ENCODE peak calls at places on chromosomes 12 and 14, in nine cellular contexts. V is NCI-H510A; P is GM12865; Z is CD14-positive monocyte; Y is T-helper 1 cell; O is NAMALWA; X is activated CD8-positive, alpha-beta T cell treated with anti-CD3 and anti-CD28 coated beads, Interleukin-2, amount 10 ng/mL, durations not matched to agents 7 days and 5 days; N is HS-5; T is skeletal muscle cell. G is an unnamed sample.

GRCh38 chr14:54338696-54339317 is 58.0 kb upstream of the CDKN3 start:
- DNase-seq in T (no peak), N (no peak), Z (no peak), Y (no peak), P (peak; percentile 34), O (peak; percentile 5), X (no peak), V (no peak), G (no peak)

GRCh38 chr14:68585690-68586089 is 207.2 kb downstream of the ZFP36L1 start:
- DNase-seq in P (no peak), V (no peak), X (no peak), Y (no peak), N (no peak), Z (no peak), T (no peak), O (no peak), G (no peak)

GRCh38 chr12:65532744-65533143 is 254.3 kb downstream of the MSRB3 start:
- DNase-seq in Y (no peak), X (no peak), Z (no peak), T (peak; percentile 86), N (no peak), V (no peak), O (no peak), P (no peak), G (no peak)

GRCh38 chr14:104107611-104108569 is 22.4 kb downstream of the ASPG start:
- DNase-seq in O (no peak), Y (no peak), V (no peak), Z (no peak), P (no peak), T (no peak), X (no peak), N (no peak), G (no peak)

GRCh38 chr14:102457491-102457890 is 52.1 kb downstream of the ANKRD9 start:
- DNase-seq in P (no peak), O (no peak), Y (no peak), T (no peak), V (no peak), N (no peak), X (no peak), Z (no peak), G (no peak)

GRCh38 chr12:106066726-106067325 is 71.9 kb downstream of the NUAK1 start:
- DNase-seq in V (no peak), N (no peak), O (no peak), X (no peak), Y (no peak), P (no peak), Z (no peak), T (no peak), G (no peak)

GRCh38 chr14:62003701-62004100 is 241.5 kb downstream of the SNAPC1 start:
- DNase-seq in X (no peak), Z (no peak), P (no peak), O (no peak), V (no peak), N (no peak), Y (no peak), T (no peak), G (no peak)

GRCh38 chr12:93108958-93109357 is 179.9 kb upstream of the EEA1 start:
- DNase-seq in Z (no peak), N (peak; percentile 26), X (no peak), O (no peak), Y (no peak), V (no peak), P (no peak), T (no peak), G (no peak)

GRCh38 chr14:98018626-98019025 is 1221.4 kb downstream of the VRK1 start:
- DNase-seq in Z (no peak), Y (peak; percentile 41), O (no peak), X (no peak), P (no peak), N (no peak), V (no peak), T (no peak), G (no peak)

GRCh38 chr12:106359620-106360399 is 2.3 kb downstream of the POLR3B start:
- DNase-seq in V (no peak), O (no peak), X (no peak), Z (no peak), Y (no peak), P (no peak), N (no peak), T (no peak), G (no peak)

GRCh38 chr12:14756331-14757143 is 46.7 kb downstream of the WBP11 start:
- DNase-seq in X (no peak), P (no peak), Z (no peak), T (no peak), V (no peak), Y (no peak), N (no peak), O (peak; percentile 49), G (no peak)

GRCh38 chr12:63018273-63018672 is 83.3 kb upstream of the PPM1H start:
- DNase-seq in P (no peak), T (no peak), O (no peak), N (no peak), Z (no peak), V (no peak), Y (no peak), X (no peak), G (no peak)

GRCh38 chr12:4909734-4910501 is at the start of gene KCNA1:
- DNase-seq in P (no peak), Y (no peak), O (no peak), N (no peak), T (no peak), X (no peak), V (no peak), Z (no peak), G (no peak)

GRCh38 chr12:67018105-67018504 is 251.1 kb upstream of the CAND1 start:
- DNase-seq in Z (no peak), P (no peak), V (no peak), O (no peak), X (no peak), Y (no peak), N (no peak), T (no peak), G (no peak)

GRCh38 chr14:61254803-61255526 is 26.2 kb downstream of the TMEM30B start:
- DNase-seq in O (no peak), V (no peak), P (no peak), Y (no peak), T (no peak), Z (no peak), X (no peak), N (no peak), G (no peak)

GRCh38 chr12:127926004-127926403 is 341.0 kb upstream of the TMEM132C start:
- DNase-seq in O (no peak), Y (no peak), Z (no peak), T (no peak), P (no peak), X (no peak), V (peak; percentile 38), N (peak; percentile 4), G (no peak)

GRCh38 chr14:94373708-94374107 is 14.7 kb downstream of the SERPINA1 start:
- DNase-seq in X (no peak), V (no peak), Y (no peak), N (peak; percentile 91), Z (no peak), P (no peak), O (no peak), T (peak; percentile 95), G (no peak)

GRCh38 chr14:54226103-54226502 is 170.7 kb upstream of the CDKN3 start:
- DNase-seq in X (no peak), Z (no peak), P (no peak), N (peak; percentile 50), Y (no peak), V (no peak), T (peak; percentile 53), O (no peak), G (no peak)

GRCh38 chr12:46831335-46832083 is 5.7 kb upstream of the SLC38A4 start:
- DNase-seq in T (no peak), Y (no peak), P (no peak), V (no peak), X (no peak), Z (no peak), O (no peak), N (no peak), G (no peak)

GRCh38 chr14:79415726-79416125 is 795.6 kb downstream of the DIO2 start:
- DNase-seq in P (no peak), X (no peak), Z (no peak), T (no peak), N (no peak), Y (no peak), O (no peak), V (no peak), G (no peak)

GRCh38 chr14:61609143-61609851 is 86.0 kb upstream of the HIF1A start:
- DNase-seq in X (no peak), O (no peak), Z (no peak), N (no peak), P (no peak), Y (no peak), V (no peak), T (no peak), G (no peak)

GRCh38 chr12:110578522-110579238 is 4.4 kb downstream of the PPTC7 start:
- DNase-seq in N (no peak), X (no peak), P (no peak), O (no peak), Z (no peak), T (no peak), Y (no peak), V (no peak), G (no peak)

GRCh38 chr14:38078393-38078792 is 129.3 kb upstream of the SSTR1 start:
- DNase-seq in X (peak; percentile 73), O (no peak), Y (peak; percentile 76), P (no peak), Z (no peak), V (no peak), N (no peak), T (no peak), G (peak; percentile 54)

GRCh38 chr14:22822619-22823551 is 6.8 kb upstream of the MRPL52 start:
- DNase-seq in N (no peak), P (peak; percentile 83), Y (peak; percentile 75), X (peak; percentile 79), V (no peak), Z (peak; percentile 64), T (peak; percentile 58), O (peak; percentile 88), G (peak; percentile 61)

GRCh38 chr12:46401703-46402102 is 29.1 kb upstream of the SLC38A2 start:
- DNase-seq in X (no peak), Y (no peak), T (peak; percentile 56), O (no peak), P (no peak), N (no peak), V (no peak), Z (no peak), G (no peak)

GRCh38 chr12:108825205-108825950 is 32.0 kb downstream of the SSH1 start:
- DNase-seq in O (peak; percentile 19), Y (peak; percentile 52), V (no peak), N (no peak), X (no peak), Z (no peak), P (peak; percentile 24), T (no peak), G (no peak)

GRCh38 chr14:86501611-86502010 is 971.7 kb downstream of the FLRT2 start:
- DNase-seq in T (no peak), X (no peak), Z (no peak), V (no peak), P (no peak), Y (no peak), N (no peak), O (peak; percentile 10), G (no peak)

GRCh38 chr12:28130625-28131598 is 59.3 kb upstream of the CCDC91 start:
- DNase-seq in N (peak; percentile 98), O (no peak), V (no peak), X (no peak), Z (no peak), T (peak; percentile 99), P (no peak), Y (peak; percentile 26), G (no peak)

G was measured in CD4-positive, alpha-beta T cell.